ENCODE peak calls at places on chromosome 6, in four cellular contexts. D is AG10803, K is vagina, R is substantia nigra. J is an unnamed sample.

GRCh38 chr6:44650947-44651346 is 263.4 kb downstream of the CDC5L start:
- DNase-seq in D (peak; percentile 60), K (no peak), R (no peak), J (no peak)

GRCh38 chr6:42808492-42809483 is 26.9 kb downstream of the BICRAL start:
- DNase-seq in D (no peak), K (no peak), R (no peak), J (no peak)

GRCh38 chr6:131660195-131660594 is 23.1 kb downstream of the ENPP3 start:
- DNase-seq in D (peak; percentile 42), K (no peak), R (no peak), J (no peak)

GRCh38 chr6:47700051-47700450 is 1.7 kb downstream of the ADGRF4 start:
- DNase-seq in D (peak; percentile 8), K (no peak), R (no peak), J (no peak)

GRCh38 chr6:167399051-167399387 is 74.1 kb downstream of the TTLL2 start:
- DNase-seq in D (no peak), K (peak; percentile 85), R (no peak), J (no peak)

GRCh38 chr6:129686941-129687627 is 22.9 kb downstream of the ARHGAP18 start:
- DNase-seq in D (peak; percentile 52), K (no peak), R (no peak), J (no peak)

GRCh38 chr6:170172825-170173231 is 118.0 kb downstream of the DLL1 start:
- DNase-seq in D (no peak), K (no peak), R (no peak), J (no peak)

GRCh38 chr6:15929685-15930084 is 199.2 kb upstream of the MYLIP start:
- DNase-seq in D (peak; percentile 39), K (no peak), R (no peak), J (no peak)

GRCh38 chr6:36769161-36769675 is 70.0 kb downstream of the CPNE5 start:
- DNase-seq in D (no peak), K (no peak), R (no peak), J (no peak)

GRCh38 chr6:57252975-57253374 is 30.9 kb upstream of the RAB23 start:
- DNase-seq in D (peak; percentile 62), K (no peak), R (no peak), J (no peak)

GRCh38 chr6:10384719-10385511 is 30.0 kb downstream of the TFAP2A start:
- DNase-seq in D (no peak), K (no peak), R (no peak), J (no peak)

GRCh38 chr6:72035483-72035882 is 149.1 kb downstream of the RIMS1 start:
- DNase-seq in D (peak; percentile 52), K (no peak), R (no peak), J (no peak)

GRCh38 chr6:147382945-147383554 is 125.4 kb upstream of the SAMD5 start:
- DNase-seq in D (peak; percentile 55), K (no peak), R (no peak), J (no peak)

GRCh38 chr6:1797801-1798200 is 188.1 kb downstream of the FOXC1 start:
- DNase-seq in D (peak; percentile 18), K (no peak), R (no peak), J (no peak)

GRCh38 chr6:24918641-24919403 is 16.9 kb downstream of the RIPOR2 start:
- DNase-seq in D (no peak), K (no peak), R (no peak), J (no peak)

GRCh38 chr6:17867880-17868279 is 119.6 kb downstream of the KIF13A start:
- DNase-seq in D (peak; percentile 88), K (no peak), R (no peak), J (no peak)

J was measured in nucleus accumbens.